ENCODE peak calls at places on chromosomes 6 and 20, in seven cellular contexts. V, E, H, C, M, D and N are unnamed samples.

GRCh38 chr6:3195695-3196497 is 31.6 kb downstream of the TUBB2B start:
- DNase-seq in H (no peak), M (peak; percentile 66), C (peak; percentile 63), V (peak; percentile 19), D (peak; percentile 39), E (peak; percentile 90), N (no peak)

GRCh38 chr6:18601515-18602035 is 214.4 kb downstream of the RNF144B start:
- DNase-seq in M (no peak), H (no peak), C (no peak), D (no peak), E (no peak), V (no peak), N (no peak)

GRCh38 chr6:108825326-108825725 is 22.9 kb upstream of the ARMC2 start:
- DNase-seq in E (no peak), D (no peak), H (no peak), M (no peak), V (no peak), C (no peak), N (no peak)

GRCh38 chr6:98847767-98848538 is 13.6 kb downstream of the POU3F2 start:
- DNase-seq in M (no peak), D (no peak), C (no peak), V (no peak), H (no peak), E (no peak), N (no peak)

GRCh38 chr6:151627689-151628444 is 134.1 kb downstream of the CCDC170 start:
- DNase-seq in D (no peak), M (no peak), C (no peak), E (peak; percentile 21), V (peak; percentile 51), H (peak; percentile 8), N (no peak)

GRCh38 chr6:131803007-131803769 is 4.6 kb upstream of the ENPP1 start:
- DNase-seq in D (no peak), C (no peak), M (no peak), H (no peak), E (no peak), V (no peak), N (no peak)

GRCh38 chr6:74075323-74075722 is 379.3 kb downstream of the CD109 start:
- DNase-seq in E (no peak), V (no peak), D (no peak), C (no peak), M (no peak), H (no peak), N (peak; percentile 27)

GRCh38 chr6:87572860-87573259 is 16.9 kb downstream of the RARS2 start:
- DNase-seq in H (no peak), V (no peak), M (no peak), E (no peak), D (no peak), C (no peak), N (no peak)

GRCh38 chr20:41110930-41111577 is 26.3 kb upstream of the PLCG1 start:
- DNase-seq in H (no peak), V (no peak), E (peak; percentile 90), D (no peak), C (no peak), M (no peak), N (no peak)

GRCh38 chr20:4688342-4688741 is 33.4 kb upstream of the PRND start:
- DNase-seq in V (no peak), C (no peak), E (no peak), D (no peak), H (no peak), M (no peak), N (no peak)

GRCh38 chr6:40950986-40951730 is 87.9 kb downstream of the UNC5CL start:
- DNase-seq in M (no peak), V (no peak), H (no peak), E (no peak), D (no peak), C (peak; percentile 27), N (no peak)

GRCh38 chr20:17631576-17632319 is 50.3 kb downstream of the RRBP1 start:
- DNase-seq in V (no peak), H (no peak), C (no peak), M (no peak), D (no peak), E (no peak), N (no peak)

GRCh38 chr6:107731422-107732319 is 92.4 kb downstream of the SCML4 start:
- DNase-seq in D (no peak), M (no peak), H (no peak), C (no peak), V (no peak), E (no peak), N (no peak)

GRCh38 chr20:14706555-14706954 is 369.1 kb upstream of the FLRT3 start:
- DNase-seq in C (peak; percentile 30), D (no peak), M (no peak), V (no peak), E (no peak), H (no peak), N (no peak)

GRCh38 chr6:131135244-131136020 is at the start of gene AKAP7:
- DNase-seq in M (peak; percentile 90), C (peak; percentile 88), V (peak; percentile 52), E (peak; percentile 64), D (peak; percentile 72), H (no peak), N (peak; percentile 72)

GRCh38 chr20:62129731-62130531 is 7.7 kb downstream of the LSM14B start:
- DNase-seq in H (no peak), E (no peak), M (no peak), D (no peak), C (no peak), V (no peak), N (no peak)
- TF ChIP-seq JUND in H (no peak), E (no peak), M (no peak), D (no peak), C (no peak), V (no peak), N (no peak)

GRCh38 chr6:43978473-43979360 is 148.5 kb downstream of the MRPL14 start:
- DNase-seq in M (peak; percentile 39), C (no peak), D (no peak), V (no peak), H (no peak), E (no peak), N (no peak)

GRCh38 chr6:43974643-43975235 is 152.5 kb downstream of the MRPL14 start:
- DNase-seq in C (no peak), M (no peak), H (no peak), D (no peak), V (no peak), E (no peak), N (no peak)

GRCh38 chr6:43977404-43978111 is 149.7 kb downstream of the MRPL14 start:
- DNase-seq in E (no peak), M (peak; percentile 19), V (no peak), C (no peak), H (peak; percentile 91), D (no peak), N (no peak)

GRCh38 chr6:43979525-43979924 is 147.7 kb downstream of the MRPL14 start:
- DNase-seq in D (no peak), E (no peak), C (no peak), H (no peak), M (peak; percentile 34), V (no peak), N (no peak)

DNA sequence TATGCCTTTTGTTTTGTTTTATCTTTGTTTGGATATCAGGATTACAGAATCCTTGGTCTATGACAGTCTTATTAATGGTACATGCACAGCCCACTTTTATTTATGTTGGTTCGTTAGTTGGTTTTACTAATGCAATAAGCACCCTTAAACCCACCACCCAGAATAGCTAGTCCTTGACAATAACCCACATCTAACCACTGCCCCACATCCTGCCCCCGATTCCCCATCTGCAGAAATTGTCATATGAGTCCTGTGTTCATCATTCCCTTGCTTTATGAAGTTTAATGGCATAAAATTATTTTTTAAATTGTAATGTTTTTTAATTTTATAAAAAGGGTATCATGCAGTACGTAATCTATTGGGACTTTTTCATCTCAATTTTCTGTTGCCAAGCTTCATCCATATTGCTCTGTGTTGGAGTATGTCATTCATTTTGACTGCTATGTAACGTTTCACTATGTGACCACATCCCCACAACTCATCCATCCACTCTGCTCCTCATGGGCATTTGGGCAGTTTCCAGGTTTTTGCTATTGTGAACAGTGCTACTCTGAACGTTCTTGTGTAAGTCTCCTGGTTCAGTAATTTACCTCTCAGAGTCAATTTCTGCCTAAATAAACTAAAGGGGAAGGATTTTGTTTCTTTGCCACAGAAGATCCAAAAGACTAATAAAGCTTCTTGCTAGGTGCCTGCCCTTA is 150.4 kb downstream of the MRPL14 start:
- DNase-seq in E (no peak), M (no peak), H (no peak), V (no peak), C (no peak), D (no peak), N (no peak)
- TF ChIP-seq JUND in E (no peak), M (no peak), H (no peak), V (no peak), C (no peak), D (no peak), N (no peak)

GRCh38 chr6:133289733-133290306 is 48.7 kb downstream of the EYA4 start:
- DNase-seq in C (no peak), E (no peak), V (no peak), H (no peak), M (no peak), D (no peak), N (no peak)

GRCh38 chr6:133286765-133287164 is 45.6 kb downstream of the EYA4 start:
- DNase-seq in D (no peak), M (no peak), E (no peak), V (no peak), C (no peak), H (no peak), N (peak; percentile 37)

GRCh38 chr6:133288662-133289061 is 47.5 kb downstream of the EYA4 start:
- DNase-seq in C (no peak), M (no peak), H (no peak), D (no peak), E (no peak), V (no peak), N (no peak)

GRCh38 chr6:133290926-133291325 is 49.8 kb downstream of the EYA4 start:
- DNase-seq in E (no peak), M (no peak), C (no peak), H (no peak), D (no peak), V (no peak), N (no peak)

DNA sequence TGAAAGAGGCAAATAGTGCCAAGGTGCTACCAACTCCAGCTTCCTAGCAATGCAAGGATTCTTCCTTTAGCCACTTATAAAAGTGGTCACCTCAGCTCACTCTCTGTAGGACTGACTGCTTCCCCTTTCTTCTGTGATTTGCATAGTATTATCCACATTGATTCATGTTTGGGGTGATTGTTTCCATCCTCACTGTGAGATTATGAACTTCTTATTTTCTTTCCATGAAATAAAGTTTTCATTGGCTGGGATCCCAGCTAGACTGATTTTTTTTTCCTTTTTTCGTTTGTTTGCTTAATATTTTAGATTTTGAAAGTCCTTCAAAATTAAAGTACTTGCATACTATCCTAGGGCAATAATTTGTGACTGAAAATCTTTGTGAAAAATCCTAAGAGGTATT is 50.5 kb downstream of the EYA4 start:
- DNase-seq in C (no peak), D (no peak), H (no peak), M (no peak), E (no peak), V (no peak), N (no peak)
- TF ChIP-seq JUND in C (no peak), D (no peak), H (no peak), M (no peak), E (no peak), V (no peak), N (no peak)

GRCh38 chr6:31041372-31041974 is 31.2 kb downstream of the MUC22 start:
- DNase-seq in V (no peak), M (no peak), C (no peak), D (no peak), E (peak; percentile 67), H (no peak), N (no peak)
- TF ChIP-seq JUND in V (no peak), M (no peak), C (no peak), D (no peak), E (no peak), H (no peak), N (no peak)